ENCODE peak calls at places on chromosome 4, in five cellular contexts. One of them, this sample, is unnamed.
A peak's percentile ranks its signal among the peaks of the same experiment; 100 is the strongest.

GRCh38 chr4:26741491-26741871 is 119.2 kb upstream of the STIM2 start:
- DNase-seq in IMR-90: no peak
- DNase-seq in H1: no peak
- DNase-seq in mesendoderm: no peak
- DNase-seq in H9: no peak
- DNase-seq in this sample: no peak

GRCh38 chr4:140427919-140428471 is 547 bp upstream of the CLGN start:
- DNase-seq in IMR-90: peak; percentile 23
- DNase-seq in H1: no peak
- DNase-seq in mesendoderm: peak; percentile 78
- DNase-seq in H9: no peak
- DNase-seq in this sample: peak; percentile 53

GRCh38 chr4:110787109-110787508 is 164.2 kb upstream of the PITX2 start:
- DNase-seq in IMR-90: peak; percentile 14
- DNase-seq in H1: no peak
- DNase-seq in mesendoderm: no peak
- DNase-seq in H9: no peak
- DNase-seq in this sample: no peak

GRCh38 chr4:5462896-5463295 is 245.5 kb downstream of the EVC2 start:
- DNase-seq in IMR-90: no peak
- DNase-seq in H1: no peak
- DNase-seq in mesendoderm: no peak
- DNase-seq in H9: no peak
- DNase-seq in this sample: no peak

GRCh38 chr4:185570727-185571126 is 35.4 kb upstream of the PDLIM3 start:
- DNase-seq in IMR-90: no peak
- DNase-seq in H1: no peak
- DNase-seq in mesendoderm: no peak
- DNase-seq in H9: no peak
- DNase-seq in this sample: no peak

GRCh38 chr4:100789991-100790390 is 272.2 kb upstream of the EMCN start:
- DNase-seq in IMR-90: no peak
- DNase-seq in H1: no peak
- DNase-seq in mesendoderm: no peak
- DNase-seq in H9: no peak
- DNase-seq in this sample: no peak

GRCh38 chr4:12928751-12929150 is 555.4 kb downstream of the RAB28 start:
- DNase-seq in IMR-90: no peak
- DNase-seq in H1: no peak
- DNase-seq in mesendoderm: no peak
- DNase-seq in H9: no peak
- DNase-seq in this sample: no peak

GRCh38 chr4:113784497-113785254 is 23.1 kb upstream of the CAMK2D start:
- DNase-seq in IMR-90: peak; percentile 99
- DNase-seq in H1: no peak
- DNase-seq in mesendoderm: no peak
- DNase-seq in H9: no peak
- DNase-seq in this sample: peak; percentile 97

GRCh38 chr4:16032382-16032743 is 51.5 kb downstream of the PROM1 start:
- DNase-seq in IMR-90: no peak
- DNase-seq in H1: no peak
- DNase-seq in mesendoderm: no peak
- DNase-seq in H9: no peak
- DNase-seq in this sample: no peak

GRCh38 chr4:154686838-154687237 is 57.0 kb upstream of the LRAT start:
- DNase-seq in IMR-90: no peak
- DNase-seq in H1: no peak
- DNase-seq in mesendoderm: no peak
- DNase-seq in H9: no peak
- DNase-seq in this sample: no peak

GRCh38 chr4:122548452-122548851 is 72.4 kb downstream of the IL21 start:
- DNase-seq in IMR-90: peak; percentile 26
- DNase-seq in H1: no peak
- DNase-seq in mesendoderm: peak; percentile 69
- DNase-seq in H9: no peak
- DNase-seq in this sample: peak; percentile 46

DNA sequence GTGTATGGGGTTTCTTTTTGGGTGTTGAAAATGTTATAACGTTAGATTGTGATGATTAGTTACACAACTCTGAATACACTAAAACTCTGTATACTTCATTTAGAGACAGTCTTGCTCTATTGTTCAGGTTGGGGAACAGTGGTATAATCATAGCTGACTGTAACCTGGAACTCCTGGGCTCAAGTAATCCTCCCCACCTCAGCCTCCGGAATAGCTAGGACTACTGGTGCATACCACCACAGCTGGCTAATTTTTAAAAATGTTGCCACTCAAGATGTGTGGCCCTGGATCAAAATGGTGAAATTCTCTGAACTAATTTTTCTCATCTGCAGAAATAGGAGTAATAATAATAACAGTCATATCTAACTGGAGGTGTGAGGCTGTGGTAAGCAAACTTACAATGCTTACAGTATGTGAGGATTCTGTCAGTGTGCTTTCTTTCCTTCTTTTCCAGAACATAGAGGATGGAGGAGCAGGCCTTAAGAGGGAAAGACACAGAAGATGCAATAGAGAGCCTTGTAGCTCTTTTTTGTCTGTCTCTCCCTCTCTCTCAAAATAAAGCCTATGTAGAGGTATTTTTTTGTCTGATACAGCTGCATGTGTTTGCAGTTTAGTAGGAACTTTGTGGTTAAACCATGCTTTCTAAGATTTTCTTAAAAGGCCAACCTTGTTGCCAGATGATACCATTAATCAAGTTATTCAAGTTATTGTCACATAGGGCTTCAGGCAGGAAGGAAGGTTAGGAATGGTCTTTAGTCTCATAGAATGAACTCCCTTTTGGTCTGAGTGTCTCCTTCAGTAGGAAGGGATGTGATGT is 7.5 kb downstream of the ADD1 start:
- DNase-seq in IMR-90: peak; percentile 60
- DNase-seq in H1: no peak
- DNase-seq in mesendoderm: no peak
- DNase-seq in H9: no peak
- DNase-seq in this sample: no peak
- H3K4me1 ChIP-seq in IMR-90: peaks cover 14% of the 10 kb centered on the region
- H3K4me1 ChIP-seq in H1: peaks cover 3% of the 10 kb centered on the region
- H3K4me1 ChIP-seq in mesendoderm: peaks cover 3% of the 10 kb centered on the region
- H3K4me1 ChIP-seq in H9: no peaks in the 10 kb centered on the region
- H3K4me1 ChIP-seq in this sample: peaks cover 6% of the 10 kb centered on the region

GRCh38 chr4:104976258-104976657 is 170.4 kb upstream of the TET2 start:
- DNase-seq in IMR-90: no peak
- DNase-seq in H1: no peak
- DNase-seq in mesendoderm: no peak
- DNase-seq in H9: no peak
- DNase-seq in this sample: no peak
- H4K8ac ChIP-seq in IMR-90: no peak overlapping the region
- H4K8ac ChIP-seq in H1: no peak overlapping the region
- H4K8ac ChIP-seq in mesendoderm: no peak overlapping the region
- H4K8ac ChIP-seq in H9: no peak overlapping the region
- H4K8ac ChIP-seq in this sample: no peak overlapping the region

GRCh38 chr4:52751349-52751911 is at the start of gene ERVMER34-1:
- DNase-seq in IMR-90: no peak
- DNase-seq in H1: peak; percentile 70
- DNase-seq in mesendoderm: peak; percentile 86
- DNase-seq in H9: peak; percentile 95
- DNase-seq in this sample: peak; percentile 57
- H3K18ac ChIP-seq in IMR-90: no peak within 1 kb of the TSS
- H3K18ac ChIP-seq in H1: peak within 1 kb of the TSS; percentile 98
- H3K18ac ChIP-seq in mesendoderm: peak within 1 kb of the TSS; percentile 15
- H3K18ac ChIP-seq in H9: peak within 1 kb of the TSS; percentile 44
- H3K18ac ChIP-seq in this sample: no peak within 1 kb of the TSS

GRCh38 chr4:186703510-186703909 is 20.1 kb downstream of the FAT1 start:
- DNase-seq in IMR-90: no peak
- DNase-seq in H1: no peak
- DNase-seq in mesendoderm: no peak
- DNase-seq in H9: no peak
- DNase-seq in this sample: no peak

GRCh38 chr4:186702297-186702696 is 21.4 kb downstream of the FAT1 start:
- DNase-seq in IMR-90: no peak
- DNase-seq in H1: no peak
- DNase-seq in mesendoderm: no peak
- DNase-seq in H9: no peak
- DNase-seq in this sample: no peak

GRCh38 chr4:186702940-186703339 is 20.7 kb downstream of the FAT1 start:
- DNase-seq in IMR-90: no peak
- DNase-seq in H1: no peak
- DNase-seq in mesendoderm: no peak
- DNase-seq in H9: no peak
- DNase-seq in this sample: no peak

GRCh38 chr4:186701788-186702187 is 21.9 kb downstream of the FAT1 start:
- DNase-seq in IMR-90: no peak
- DNase-seq in H1: no peak
- DNase-seq in mesendoderm: no peak
- DNase-seq in H9: no peak
- DNase-seq in this sample: no peak

GRCh38 chr4:186704059-186704458 is 19.6 kb downstream of the FAT1 start:
- DNase-seq in IMR-90: no peak
- DNase-seq in H1: no peak
- DNase-seq in mesendoderm: no peak
- DNase-seq in H9: no peak
- DNase-seq in this sample: no peak
- H3K4me1 ChIP-seq in IMR-90: peaks cover 26% of the 10 kb centered on the region
- H3K4me1 ChIP-seq in H1: peaks cover 26% of the 10 kb centered on the region
- H3K4me1 ChIP-seq in mesendoderm: peaks cover 6% of the 10 kb centered on the region
- H3K4me1 ChIP-seq in H9: peaks cover 9% of the 10 kb centered on the region
- H3K4me1 ChIP-seq in this sample: peaks cover 15% of the 10 kb centered on the region

GRCh38 chr4:7970031-7970946 is 30.6 kb upstream of the AFAP1 start:
- DNase-seq in IMR-90: peak; percentile 58
- DNase-seq in H1: no peak
- DNase-seq in mesendoderm: peak; percentile 82
- DNase-seq in H9: no peak
- DNase-seq in this sample: peak; percentile 70
- H4K8ac ChIP-seq in IMR-90: peak overlapping the region; percentile 75
- H4K8ac ChIP-seq in H1: no peak overlapping the region
- H4K8ac ChIP-seq in mesendoderm: no peak overlapping the region
- H4K8ac ChIP-seq in H9: no peak overlapping the region
- H4K8ac ChIP-seq in this sample: peak overlapping the region; percentile 98

GRCh38 chr4:138305055-138305454 is 62.9 kb upstream of the SLC7A11 start:
- DNase-seq in IMR-90: no peak
- DNase-seq in H1: no peak
- DNase-seq in mesendoderm: no peak
- DNase-seq in H9: no peak
- DNase-seq in this sample: no peak
- H3K18ac ChIP-seq in IMR-90: no peak overlapping the region
- H3K18ac ChIP-seq in H1: no peak overlapping the region
- H3K18ac ChIP-seq in mesendoderm: no peak overlapping the region
- H3K18ac ChIP-seq in H9: no peak overlapping the region
- H3K18ac ChIP-seq in this sample: no peak overlapping the region

DNA sequence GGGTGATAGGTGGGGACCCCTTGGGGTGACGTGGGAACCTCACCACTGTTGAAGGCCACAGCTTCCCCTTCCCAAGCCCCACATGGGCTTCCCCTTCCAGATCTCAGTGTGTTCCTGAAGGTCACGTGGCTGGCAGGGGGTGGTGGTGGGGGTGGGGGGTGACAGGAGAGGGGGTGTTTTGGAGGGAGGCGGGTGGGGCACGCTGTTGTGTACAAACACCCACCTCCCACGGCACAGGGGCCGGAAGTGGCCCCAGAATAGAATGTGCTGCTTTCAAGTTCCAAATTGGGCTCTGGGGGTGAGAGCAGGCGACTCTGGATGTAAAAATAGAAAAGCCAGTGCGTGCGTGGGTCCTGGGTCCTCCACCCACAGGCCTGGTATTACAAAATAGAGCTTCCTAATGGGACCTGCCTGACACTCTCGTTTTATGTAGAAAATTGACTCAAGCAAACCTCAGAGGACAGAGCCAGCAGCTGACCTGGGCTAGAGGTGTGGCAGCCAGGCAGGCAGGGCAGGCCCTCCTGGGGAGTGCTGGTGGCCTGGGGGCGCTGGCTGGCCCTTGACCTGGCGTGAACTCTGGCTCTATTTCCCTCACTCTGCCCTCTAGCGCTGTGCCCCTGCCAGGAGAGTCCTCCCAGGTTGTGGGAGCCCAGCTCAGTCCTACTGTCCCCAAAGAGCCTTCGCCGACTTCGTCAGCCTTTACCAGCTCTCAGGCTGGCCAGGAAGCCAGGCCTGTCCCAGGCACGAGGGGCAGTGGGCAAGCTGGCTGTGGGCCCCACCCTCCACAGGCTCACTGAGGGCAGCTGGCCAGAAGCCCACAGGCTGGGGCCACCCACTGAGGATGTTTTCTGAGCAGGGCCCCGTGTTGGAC is 5.4 kb upstream of the SH3BP2 start:
- DNase-seq in IMR-90: no peak
- DNase-seq in H1: no peak
- DNase-seq in mesendoderm: no peak
- DNase-seq in H9: peak; percentile 52
- DNase-seq in this sample: no peak
- H3K4me1 ChIP-seq in IMR-90: peaks cover 2% of the 10 kb centered on the region
- H3K4me1 ChIP-seq in H1: no peaks in the 10 kb centered on the region
- H3K4me1 ChIP-seq in mesendoderm: no peaks in the 10 kb centered on the region
- H3K4me1 ChIP-seq in H9: no peaks in the 10 kb centered on the region
- H3K4me1 ChIP-seq in this sample: peaks cover 10% of the 10 kb centered on the region

GRCh38 chr4:25160714-25161598 is 707 bp upstream of the SEPSECS start:
- DNase-seq in IMR-90: no peak
- DNase-seq in H1: no peak
- DNase-seq in mesendoderm: peak; percentile 76
- DNase-seq in H9: no peak
- DNase-seq in this sample: peak; percentile 84
- H4K8ac ChIP-seq in IMR-90: peak overlapping the region; percentile 34
- H4K8ac ChIP-seq in H1: no peak overlapping the region
- H4K8ac ChIP-seq in mesendoderm: no peak overlapping the region
- H4K8ac ChIP-seq in H9: no peak overlapping the region
- H4K8ac ChIP-seq in this sample: no peak overlapping the region